ENCODE peak calls at places on chromosomes 7 and 10, in seven cellular contexts. One of them, this sample, is unnamed.
A peak's percentile ranks its signal among the peaks of the same experiment; 100 is the strongest.

GRCh38 chr10:88064608-88065383 is 201.4 kb downstream of the PTEN start:
- DNase-seq in tibial artery: peak; percentile 75
- DNase-seq in foreskin fibroblast: peak; percentile 97
- DNase-seq in GM23338: no peak
- DNase-seq in AG09309: peak; percentile 69
- DNase-seq in fibroblast of pulmonary artery: peak; percentile 69
- DNase-seq in Peyer's patch: peak; percentile 75
- DNase-seq in this sample: no peak

GRCh38 chr7:133827707-133828580 is 299.2 kb upstream of the LRGUK start:
- DNase-seq in Peyer's patch: no peak
- DNase-seq in AG09309: no peak
- DNase-seq in foreskin fibroblast: no peak
- DNase-seq in fibroblast of pulmonary artery: no peak
- DNase-seq in GM23338: no peak
- DNase-seq in tibial artery: no peak
- DNase-seq in this sample: no peak

GRCh38 chr7:101532000-101532399 is 97.1 kb downstream of the MYL10 start:
- DNase-seq in GM23338: no peak
- DNase-seq in fibroblast of pulmonary artery: no peak
- DNase-seq in AG09309: no peak
- DNase-seq in Peyer's patch: no peak
- DNase-seq in tibial artery: no peak
- DNase-seq in foreskin fibroblast: peak; percentile 56
- DNase-seq in this sample: no peak

GRCh38 chr10:31101123-31101522 is 69.5 kb upstream of the ZNF438 start:
- DNase-seq in GM23338: no peak
- DNase-seq in tibial artery: no peak
- DNase-seq in foreskin fibroblast: peak; percentile 85
- DNase-seq in Peyer's patch: no peak
- DNase-seq in fibroblast of pulmonary artery: peak; percentile 72
- DNase-seq in AG09309: peak; percentile 31
- DNase-seq in this sample: no peak

GRCh38 chr7:139619367-139619657 is 95.8 kb downstream of the CLEC2L start:
- DNase-seq in fibroblast of pulmonary artery: peak; percentile 76
- DNase-seq in Peyer's patch: no peak
- DNase-seq in foreskin fibroblast: peak; percentile 83
- DNase-seq in AG09309: peak; percentile 33
- DNase-seq in tibial artery: no peak
- DNase-seq in GM23338: no peak
- DNase-seq in this sample: no peak

GRCh38 chr7:67738958-67739357 is 742.3 kb downstream of the TYW1 start:
- DNase-seq in Peyer's patch: no peak
- DNase-seq in fibroblast of pulmonary artery: peak; percentile 65
- DNase-seq in tibial artery: no peak
- DNase-seq in GM23338: no peak
- DNase-seq in foreskin fibroblast: peak; percentile 3
- DNase-seq in AG09309: no peak
- DNase-seq in this sample: no peak

GRCh38 chr10:56370217-56371113 is 9.4 kb upstream of the ZWINT start:
- DNase-seq in GM23338: peak; percentile 44
- DNase-seq in Peyer's patch: no peak
- DNase-seq in AG09309: no peak
- DNase-seq in foreskin fibroblast: no peak
- DNase-seq in tibial artery: no peak
- DNase-seq in fibroblast of pulmonary artery: peak; percentile 9
- DNase-seq in this sample: no peak

GRCh38 chr10:17074548-17074860 is 55.1 kb downstream of the CUBN start:
- DNase-seq in AG09309: no peak
- DNase-seq in foreskin fibroblast: peak; percentile 61
- DNase-seq in Peyer's patch: no peak
- DNase-seq in fibroblast of pulmonary artery: peak; percentile 21
- DNase-seq in GM23338: no peak
- DNase-seq in tibial artery: no peak
- DNase-seq in this sample: no peak

GRCh38 chr7:131859162-131859821 is 302.9 kb upstream of the PODXL start:
- DNase-seq in Peyer's patch: peak; percentile 83
- DNase-seq in AG09309: peak; percentile 42
- DNase-seq in fibroblast of pulmonary artery: peak; percentile 78
- DNase-seq in GM23338: peak; percentile 80
- DNase-seq in tibial artery: peak; percentile 69
- DNase-seq in foreskin fibroblast: peak; percentile 70
- DNase-seq in this sample: no peak

GRCh38 chr7:30595461-30596042 is 874 bp downstream of the GARS1 start:
- DNase-seq in GM23338: peak; percentile 15
- DNase-seq in AG09309: no peak
- DNase-seq in fibroblast of pulmonary artery: no peak
- DNase-seq in Peyer's patch: no peak
- DNase-seq in tibial artery: no peak
- DNase-seq in foreskin fibroblast: no peak
- DNase-seq in this sample: no peak

GRCh38 chr7:2612445-2613112 is 19.2 kb upstream of the TTYH3 start:
- DNase-seq in fibroblast of pulmonary artery: no peak
- DNase-seq in Peyer's patch: no peak
- DNase-seq in foreskin fibroblast: no peak
- DNase-seq in GM23338: peak; percentile 90
- DNase-seq in AG09309: no peak
- DNase-seq in tibial artery: no peak
- DNase-seq in this sample: no peak

GRCh38 chr10:6033954-6034353 is 28.2 kb downstream of the IL2RA start:
- DNase-seq in fibroblast of pulmonary artery: no peak
- DNase-seq in AG09309: no peak
- DNase-seq in tibial artery: no peak
- DNase-seq in foreskin fibroblast: peak; percentile 48
- DNase-seq in Peyer's patch: peak; percentile 41
- DNase-seq in GM23338: no peak
- DNase-seq in this sample: no peak

GRCh38 chr7:80895056-80895455 is 23.8 kb downstream of the SEMA3C start:
- DNase-seq in AG09309: peak; percentile 46
- DNase-seq in tibial artery: no peak
- DNase-seq in fibroblast of pulmonary artery: no peak
- DNase-seq in Peyer's patch: no peak
- DNase-seq in foreskin fibroblast: peak; percentile 40
- DNase-seq in GM23338: no peak
- DNase-seq in this sample: no peak

GRCh38 chr7:105429746-105430612 is 41.3 kb upstream of the SRPK2 start:
- DNase-seq in Peyer's patch: peak; percentile 86
- DNase-seq in fibroblast of pulmonary artery: peak; percentile 69
- DNase-seq in AG09309: no peak
- DNase-seq in GM23338: peak; percentile 61
- DNase-seq in tibial artery: no peak
- DNase-seq in foreskin fibroblast: peak; percentile 60
- DNase-seq in this sample: no peak

GRCh38 chr10:61834519-61834918 is 67.0 kb upstream of the ARID5B start:
- DNase-seq in Peyer's patch: no peak
- DNase-seq in fibroblast of pulmonary artery: no peak
- DNase-seq in tibial artery: no peak
- DNase-seq in foreskin fibroblast: no peak
- DNase-seq in AG09309: no peak
- DNase-seq in GM23338: no peak
- DNase-seq in this sample: no peak

GRCh38 chr10:69344591-69345244 is 66.4 kb downstream of the HK1 start:
- DNase-seq in Peyer's patch: no peak
- DNase-seq in fibroblast of pulmonary artery: no peak
- DNase-seq in foreskin fibroblast: no peak
- DNase-seq in GM23338: peak; percentile 49
- DNase-seq in AG09309: no peak
- DNase-seq in tibial artery: no peak
- DNase-seq in this sample: no peak

GRCh38 chr10:58807631-58808024 is 295.0 kb downstream of the BICC1 start:
- DNase-seq in AG09309: peak; percentile 58
- DNase-seq in foreskin fibroblast: peak; percentile 94
- DNase-seq in Peyer's patch: no peak
- DNase-seq in GM23338: no peak
- DNase-seq in fibroblast of pulmonary artery: peak; percentile 56
- DNase-seq in tibial artery: no peak
- DNase-seq in this sample: no peak

GRCh38 chr10:125056161-125057132 is 103.9 kb downstream of the CTBP2 start:
- DNase-seq in tibial artery: no peak
- DNase-seq in foreskin fibroblast: peak; percentile 75
- DNase-seq in Peyer's patch: no peak
- DNase-seq in fibroblast of pulmonary artery: no peak
- DNase-seq in AG09309: no peak
- DNase-seq in GM23338: no peak
- DNase-seq in this sample: no peak

GRCh38 chr7:82444220-82445049 is 858 bp upstream of the CACNA2D1 start:
- DNase-seq in tibial artery: no peak
- DNase-seq in fibroblast of pulmonary artery: peak; percentile 10
- DNase-seq in foreskin fibroblast: no peak
- DNase-seq in GM23338: peak; percentile 60
- DNase-seq in AG09309: no peak
- DNase-seq in Peyer's patch: no peak
- DNase-seq in this sample: no peak

GRCh38 chr7:142298009-142298408 is 40.2 kb upstream of the PRSS58 start:
- DNase-seq in Peyer's patch: no peak
- DNase-seq in foreskin fibroblast: no peak
- DNase-seq in fibroblast of pulmonary artery: no peak
- DNase-seq in tibial artery: no peak
- DNase-seq in AG09309: no peak
- DNase-seq in GM23338: peak; percentile 88
- DNase-seq in this sample: no peak

GRCh38 chr10:110376021-110376773 is 71.5 kb upstream of the SMNDC1 start:
- DNase-seq in GM23338: no peak
- DNase-seq in fibroblast of pulmonary artery: no peak
- DNase-seq in tibial artery: no peak
- DNase-seq in foreskin fibroblast: no peak
- DNase-seq in Peyer's patch: no peak
- DNase-seq in AG09309: no peak
- DNase-seq in this sample: no peak

GRCh38 chr7:25031007-25031406 is 51.0 kb upstream of the OSBPL3 start:
- DNase-seq in foreskin fibroblast: no peak
- DNase-seq in tibial artery: no peak
- DNase-seq in AG09309: no peak
- DNase-seq in Peyer's patch: peak; percentile 62
- DNase-seq in fibroblast of pulmonary artery: no peak
- DNase-seq in GM23338: no peak
- DNase-seq in this sample: no peak

GRCh38 chr10:20933705-20934104 is 36.6 kb upstream of the NEBL start:
- DNase-seq in AG09309: no peak
- DNase-seq in fibroblast of pulmonary artery: no peak
- DNase-seq in foreskin fibroblast: no peak
- DNase-seq in Peyer's patch: no peak
- DNase-seq in GM23338: no peak
- DNase-seq in tibial artery: no peak
- DNase-seq in this sample: no peak

GRCh38 chr7:150666412-150666811 is 19.1 kb upstream of the GIMAP2 start:
- DNase-seq in GM23338: no peak
- DNase-seq in tibial artery: no peak
- DNase-seq in Peyer's patch: no peak
- DNase-seq in foreskin fibroblast: no peak
- DNase-seq in AG09309: no peak
- DNase-seq in fibroblast of pulmonary artery: no peak
- DNase-seq in this sample: no peak

GRCh38 chr7:35260254-35260653 is 6.4 kb upstream of the TBX20 start:
- DNase-seq in Peyer's patch: no peak
- DNase-seq in tibial artery: no peak
- DNase-seq in fibroblast of pulmonary artery: no peak
- DNase-seq in AG09309: no peak
- DNase-seq in foreskin fibroblast: no peak
- DNase-seq in GM23338: peak; percentile 40
- DNase-seq in this sample: no peak

DNA sequence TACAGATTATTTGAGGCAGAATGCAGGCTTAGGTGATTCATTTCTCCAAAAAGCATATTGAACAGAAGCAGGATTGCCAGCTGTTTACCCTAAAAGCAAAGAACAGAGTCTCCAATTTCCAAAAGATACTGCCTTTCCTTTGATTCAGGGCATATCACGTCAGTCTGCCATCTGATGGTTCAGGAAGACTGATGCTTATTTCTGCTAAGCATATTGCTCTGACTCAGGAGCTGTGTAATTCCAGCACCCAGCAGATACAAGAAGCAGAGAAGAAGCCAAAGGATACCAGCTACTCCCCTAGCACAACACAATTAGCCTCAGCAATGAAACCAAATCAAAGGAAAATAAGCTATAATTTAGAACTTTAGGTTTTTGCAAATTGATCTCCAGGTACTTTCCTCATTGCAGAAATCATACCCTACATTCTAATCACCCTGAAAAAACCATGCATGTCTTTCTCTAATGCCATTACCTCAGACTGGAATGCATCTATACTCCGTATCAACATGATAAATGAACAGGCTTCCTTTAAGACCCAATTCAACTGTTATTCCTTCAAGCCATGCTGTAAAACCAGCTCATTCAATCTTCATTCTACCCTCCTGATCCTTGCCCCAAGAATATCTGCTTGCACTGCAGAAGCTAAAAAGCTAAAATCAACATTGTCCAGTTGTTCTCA is 55.1 kb downstream of the ABI1 start:
- DNase-seq in AG09309: no peak
- DNase-seq in Peyer's patch: no peak
- DNase-seq in foreskin fibroblast: peak; percentile 55
- DNase-seq in GM23338: no peak
- DNase-seq in tibial artery: no peak
- DNase-seq in fibroblast of pulmonary artery: peak; percentile 31
- DNase-seq in this sample: no peak
- H3K4me3 ChIP-seq in AG09309: no peak overlapping the region
- H3K4me3 ChIP-seq in Peyer's patch: no peak overlapping the region
- H3K4me3 ChIP-seq in foreskin fibroblast: no peak overlapping the region
- H3K4me3 ChIP-seq in GM23338: no peak overlapping the region
- H3K4me3 ChIP-seq in tibial artery: no peak overlapping the region
- H3K4me3 ChIP-seq in fibroblast of pulmonary artery: no peak overlapping the region
- H3K4me3 ChIP-seq in this sample: no peak overlapping the region

GRCh38 chr7:38330861-38331709 is 57.6 kb upstream of the TARP start:
- DNase-seq in foreskin fibroblast: no peak
- DNase-seq in tibial artery: no peak
- DNase-seq in GM23338: peak; percentile 91
- DNase-seq in Peyer's patch: no peak
- DNase-seq in fibroblast of pulmonary artery: no peak
- DNase-seq in AG09309: no peak
- DNase-seq in this sample: no peak
- TF ChIP-seq CTCF in foreskin fibroblast: no peak
- TF ChIP-seq CTCF in tibial artery: no peak
- TF ChIP-seq CTCF in GM23338: peak; percentile 77
- TF ChIP-seq CTCF in Peyer's patch: no peak
- TF ChIP-seq CTCF in fibroblast of pulmonary artery: peak; percentile 2
- TF ChIP-seq CTCF in AG09309: peak; percentile 12
- TF ChIP-seq CTCF in this sample: no peak

GRCh38 chr10:683448-684071 is 5.9 kb downstream of the DIP2C start:
- DNase-seq in AG09309: peak; percentile 94
- DNase-seq in tibial artery: peak; percentile 91
- DNase-seq in Peyer's patch: no peak
- DNase-seq in fibroblast of pulmonary artery: peak; percentile 56
- DNase-seq in GM23338: no peak
- DNase-seq in foreskin fibroblast: peak; percentile 95
- DNase-seq in this sample: no peak
- H3K4me3 ChIP-seq in AG09309: peak overlapping the region; percentile 54
- H3K4me3 ChIP-seq in tibial artery: peak overlapping the region; percentile 45
- H3K4me3 ChIP-seq in Peyer's patch: no peak overlapping the region
- H3K4me3 ChIP-seq in fibroblast of pulmonary artery: no peak overlapping the region
- H3K4me3 ChIP-seq in GM23338: no peak overlapping the region
- H3K4me3 ChIP-seq in foreskin fibroblast: peak overlapping the region; percentile 40
- H3K4me3 ChIP-seq in this sample: peak overlapping the region; percentile 40

GRCh38 chr10:14904316-14904732 is 25.7 kb downstream of the SUV39H2 start:
- DNase-seq in GM23338: peak; percentile 59
- DNase-seq in foreskin fibroblast: peak; percentile 51
- DNase-seq in Peyer's patch: no peak
- DNase-seq in tibial artery: no peak
- DNase-seq in AG09309: no peak
- DNase-seq in fibroblast of pulmonary artery: peak; percentile 53
- DNase-seq in this sample: no peak
- TF ChIP-seq CTCF in GM23338: peak; percentile 33
- TF ChIP-seq CTCF in foreskin fibroblast: peak; percentile 49
- TF ChIP-seq CTCF in Peyer's patch: peak; percentile 54
- TF ChIP-seq CTCF in tibial artery: peak; percentile 44
- TF ChIP-seq CTCF in AG09309: peak; percentile 50
- TF ChIP-seq CTCF in fibroblast of pulmonary artery: peak; percentile 68
- TF ChIP-seq CTCF in this sample: peak; percentile 30

This sample was measured in coronary artery.